ENCODE peak calls at places on chromosomes 11 and 22, in four cellular contexts. D, B, U and X are unnamed samples.

GRCh38 chr22:44200451-44200850 is 19.7 kb downstream of the PARVG start:
- DNase-seq in B (no peak), D (no peak), U (no peak), X (no peak)

GRCh38 chr11:77159219-77159936 is 31.3 kb downstream of the MYO7A start:
- DNase-seq in D (no peak), U (no peak), B (no peak), X (no peak)

GRCh38 chr11:102309621-102310541 is 7.4 kb upstream of the BIRC3 start:
- DNase-seq in D (no peak), B (no peak), U (peak), X (no peak)

GRCh38 chr11:58493676-58494075 is 14.2 kb downstream of the OR5B21 start:
- DNase-seq in U (no peak), B (peak), D (no peak), X (no peak)

GRCh38 chr22:21904250-21904789 is 36.9 kb upstream of the MAPK1 start:
- DNase-seq in D (no peak), U (no peak), B (no peak), X (no peak)

GRCh38 chr11:27506200-27507182 is at the start of gene LIN7C:
- DNase-seq in B (peak), D (peak), U (peak), X (peak)

GRCh38 chr22:41302016-41302767 is 867 bp downstream of the ZC3H7B start:
- DNase-seq in B (no peak), D (no peak), U (peak), X (no peak)

GRCh38 chr11:76850815-76851214 is 9.9 kb upstream of the ACER3 start:
- DNase-seq in B (no peak), U (no peak), D (peak), X (no peak)

GRCh38 chr22:39306456-39307361 is 12.7 kb downstream of the RPL3 start:
- DNase-seq in B (no peak), D (no peak), U (peak), X (no peak)

GRCh38 chr11:126948563-126948962 is 52.0 kb downstream of the KIRREL3 start:
- DNase-seq in B (peak), U (no peak), D (no peak), X (no peak)

GRCh38 chr11:12715941-12716340 is 41.7 kb downstream of the TEAD1 start:
- DNase-seq in U (no peak), D (no peak), B (no peak), X (peak)

GRCh38 chr11:123560001-123560400 is 94.4 kb downstream of the SCN3B start:
- DNase-seq in B (peak), U (no peak), D (no peak), X (no peak)

GRCh38 chr11:18332302-18332701 is 9.9 kb downstream of the GTF2H1 start:
- DNase-seq in U (no peak), B (no peak), D (no peak), X (no peak)

GRCh38 chr11:131893103-131893502 is 522.7 kb downstream of the NTM start:
- DNase-seq in U (no peak), B (no peak), D (no peak), X (no peak)

GRCh38 chr22:17726561-17727243 is 47.6 kb downstream of the BID start:
- DNase-seq in B (peak), D (no peak), U (peak), X (no peak)

GRCh38 chr11:134363592-134363991 is 31.8 kb downstream of the GLB1L2 start:
- DNase-seq in B (no peak), D (no peak), U (no peak), X (no peak)

GRCh38 chr11:111393096-111393495 is 14.0 kb upstream of the POU2AF1 start:
- DNase-seq in U (no peak), D (no peak), B (no peak), X (no peak)

GRCh38 chr11:27124514-27125264 is 84.1 kb downstream of the BBOX1 start:
- DNase-seq in U (peak), B (peak), D (no peak), X (no peak)

GRCh38 chr11:95228081-95228859 is 2.7 kb downstream of the SESN3 start:
- DNase-seq in B (no peak), D (no peak), U (peak), X (no peak)

GRCh38 chr11:3081386-3081751 is 24.1 kb upstream of the CARS1 start:
- DNase-seq in U (no peak), B (no peak), D (no peak), X (no peak)

GRCh38 chr11:74721479-74721835 is 9.8 kb downstream of the CHRDL2 start:
- DNase-seq in U (no peak), D (no peak), B (no peak), X (no peak)

GRCh38 chr22:21686634-21687393 is 21.0 kb downstream of the PPIL2 start:
- DNase-seq in U (no peak), D (no peak), B (no peak), X (no peak)

GRCh38 chr11:47105541-47105940 is 71.1 kb downstream of the ARFGAP2 start:
- DNase-seq in B (no peak), U (no peak), D (no peak), X (no peak)

GRCh38 chr22:27136596-27136995 is 479.2 kb downstream of the MIAT start:
- DNase-seq in D (no peak), B (no peak), U (no peak), X (no peak)

GRCh38 chr11:64641596-64642417 is 50.8 kb downstream of the SLC22A12 start:
- DNase-seq in B (no peak), U (no peak), D (no peak), X (no peak)
- H3K4me3 ChIP-seq in B (no peak), U (no peak), D (peak), X (peak)

GRCh38 chr11:43366597-43367121 is 7.9 kb downstream of the TTC17 start:
- DNase-seq in U (no peak), D (no peak), B (peak), X (no peak)
- TF ChIP-seq POLR2A in U (no peak), D (no peak), B (no peak), X (no peak)

GRCh38 chr11:73396251-73396930 is 20.2 kb downstream of the RELT start:
- DNase-seq in U (no peak), D (no peak), B (no peak), X (no peak)
- H3K4me3 ChIP-seq in U (no peak), D (no peak), B (no peak), X (no peak)

GRCh38 chr11:34916014-34916809 is at the start of the genes APIP and PDHX:
- DNase-seq in D (peak), U (peak), B (peak), X (peak)
- TF ChIP-seq POLR2A in D (peak), U (peak), B (peak), X (peak)

GRCh38 chr11:62555464-62556092 is 9.0 kb upstream of the AHNAK start:
- DNase-seq in U (peak), D (no peak), B (peak), X (no peak)
- H3K4me3 ChIP-seq in U (peak), D (peak), B (no peak), X (peak)

GRCh38 chr11:83159901-83160865 is 3.3 kb downstream of the PCF11 start:
- DNase-seq in U (peak), D (peak), B (peak), X (no peak)
- TF ChIP-seq POLR2A in U (no peak), D (no peak), B (peak), X (no peak)

DNA sequence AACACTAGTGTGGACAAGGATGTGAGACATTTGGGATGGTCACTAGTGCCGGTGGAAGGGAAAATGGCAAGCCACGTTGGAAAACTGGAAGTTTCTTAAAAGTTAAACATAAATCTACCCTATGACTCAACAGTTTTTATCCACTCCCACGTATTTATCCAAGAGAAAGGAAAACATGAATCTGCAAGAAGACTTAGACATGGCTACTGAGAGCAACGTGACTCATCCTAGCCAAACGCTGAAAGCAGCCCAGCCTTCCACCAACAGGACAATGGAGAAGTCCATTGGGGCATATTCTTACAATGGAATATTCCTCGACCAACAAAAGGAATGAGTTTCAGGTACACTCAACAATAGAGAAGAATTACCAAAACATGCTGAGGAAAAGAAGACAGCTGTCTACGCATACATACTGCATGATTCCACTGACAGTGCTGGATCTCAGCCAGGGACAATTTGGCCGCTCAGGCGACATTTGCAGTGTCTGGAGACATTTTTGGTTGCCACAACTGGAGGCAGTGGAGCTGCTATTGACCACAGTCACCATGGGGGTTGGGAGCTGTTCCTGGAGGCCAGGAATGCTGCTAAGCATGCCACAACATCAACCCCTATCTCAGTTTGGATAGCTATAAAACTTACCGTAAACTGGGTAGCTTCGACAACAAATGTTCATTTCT is 21.2 kb downstream of the SYT13 start:
- DNase-seq in D (no peak), B (peak), U (no peak), X (no peak)
- H3K4me3 ChIP-seq in D (no peak), B (no peak), U (no peak), X (no peak)